ENCODE peak calls at places on chromosomes 4 and X, in nine cellular contexts. T is NCI-H2029 treated with DMSO at 0.1 percent for 48 hours, P is cardiac muscle cell, R is ascending aorta, Y is NCI-H1930, C is RKO, H is NCI-H146, N is lung, K is activated T-cell treated with anti-CD3 and anti-CD28 coated beads for 24 hours. A is an unnamed sample.

GRCh38 chr4:102345795-102346100 is 466 bp upstream of the SLC39A8 start:
- DNase-seq in T (no peak), P (no peak), R (no peak), Y (no peak), C (no peak), H (no peak), N (no peak), K (no peak), A (no peak)

GRCh38 chr4:65344278-65344825 is 325.9 kb downstream of the EPHA5 start:
- DNase-seq in T (no peak), P (no peak), R (no peak), Y (no peak), C (no peak), H (no peak), N (no peak), K (no peak), A (no peak)

GRCh38 chr4:101961144-101961543 is 170.6 kb downstream of the BANK1 start:
- DNase-seq in T (no peak), P (no peak), R (no peak), Y (no peak), C (peak; percentile 35), H (peak; percentile 5), N (no peak), K (no peak), A (no peak)

GRCh38 chrX:45769919-45770582 is 569.4 kb upstream of the DIPK2B start:
- DNase-seq in T (no peak), P (no peak), R (peak; percentile 86), Y (no peak), C (peak; percentile 99), H (no peak), N (peak; percentile 72), K (peak; percentile 23), A (peak; percentile 6)

GRCh38 chr4:26609398-26609797 is 25.5 kb downstream of the TBC1D19 start:
- DNase-seq in T (no peak), P (no peak), R (no peak), Y (no peak), C (no peak), H (no peak), N (no peak), K (no peak), A (no peak)

GRCh38 chrX:7996414-7996813 is 69.2 kb upstream of the PNPLA4 start:
- DNase-seq in T (no peak), P (peak; percentile 65), R (no peak), Y (no peak), C (peak; percentile 61), H (peak; percentile 60), N (no peak), K (no peak), A (no peak)

GRCh38 chr4:185004562-185005208 is 13.6 kb upstream of the HELT start:
- DNase-seq in T (no peak), P (peak; percentile 45), R (no peak), Y (no peak), C (no peak), H (no peak), N (no peak), K (no peak), A (no peak)

GRCh38 chr4:27692098-27692679 is 831.5 kb downstream of the STIM2 start:
- DNase-seq in T (peak; percentile 12), P (peak; percentile 42), R (no peak), Y (no peak), C (peak; percentile 68), H (peak; percentile 47), N (no peak), K (no peak), A (no peak)

GRCh38 chr4:54233128-54233696 is 4.1 kb downstream of the PDGFRA start:
- DNase-seq in T (peak; percentile 50), P (peak; percentile 93), R (peak; percentile 91), Y (peak; percentile 95), C (no peak), H (peak; percentile 93), N (peak; percentile 74), K (peak; percentile 69), A (peak; percentile 64)

GRCh38 chrX:111259559-111259958 is 10.7 kb downstream of the CAPN6 start:
- DNase-seq in T (no peak), P (no peak), R (no peak), Y (no peak), C (no peak), H (no peak), N (no peak), K (no peak), A (no peak)

GRCh38 chrX:8731579-8732395 is at the start of gene ANOS1:
- DNase-seq in T (no peak), P (peak; percentile 92), R (peak; percentile 69), Y (peak; percentile 39), C (no peak), H (peak; percentile 46), N (peak; percentile 80), K (no peak), A (no peak)

GRCh38 chrX:677376-677775 is 46.8 kb downstream of the SHOX start:
- DNase-seq in T (no peak), P (no peak), R (no peak), Y (no peak), C (no peak), H (no peak), N (no peak), K (no peak), A (no peak)

GRCh38 chr4:3026531-3026930 is 47.8 kb downstream of the HTT-AS start:
- DNase-seq in T (no peak), P (no peak), R (no peak), Y (no peak), C (no peak), H (no peak), N (no peak), K (no peak), A (no peak)

GRCh38 chr4:42412251-42412650 is 15.0 kb downstream of the SHISA3 start:
- DNase-seq in T (no peak), P (no peak), R (no peak), Y (no peak), C (no peak), H (no peak), N (no peak), K (no peak), A (no peak)

GRCh38 chrX:153456161-153456560 is 10.3 kb upstream of the TREX2 start:
- DNase-seq in T (no peak), P (no peak), R (no peak), Y (no peak), C (no peak), H (no peak), N (no peak), K (no peak), A (no peak)

GRCh38 chr4:113445286-113445685 is 316.3 kb downstream of the CAMK2D start:
- DNase-seq in T (no peak), P (no peak), R (peak; percentile 89), Y (no peak), C (peak; percentile 60), H (no peak), N (peak; percentile 45), K (no peak), A (no peak)

GRCh38 chrX:19956923-19957322 is 33.9 kb downstream of the BCLAF3 start:
- DNase-seq in T (no peak), P (no peak), R (no peak), Y (no peak), C (no peak), H (no peak), N (no peak), K (no peak), A (no peak)

GRCh38 chr4:85744950-85745349 is 270.0 kb downstream of the ARHGAP24 start:
- DNase-seq in T (no peak), P (no peak), R (no peak), Y (no peak), C (peak; percentile 29), H (no peak), N (no peak), K (no peak), A (no peak)

GRCh38 chr4:14180983-14181601 is 553.6 kb upstream of the BOD1L1 start:
- DNase-seq in T (no peak), P (no peak), R (no peak), Y (no peak), C (no peak), H (peak; percentile 73), N (no peak), K (no peak), A (no peak)

GRCh38 chrX:92232182-92232581 is 453.0 kb downstream of the PCDH11X start:
- DNase-seq in T (no peak), P (peak; percentile 44), R (no peak), Y (no peak), C (peak; percentile 40), H (peak; percentile 0), N (no peak), K (no peak), A (no peak)

GRCh38 chrX:39736219-39737211 is 361.2 kb downstream of the BCOR start:
- DNase-seq in T (peak; percentile 35), P (no peak), R (peak; percentile 95), Y (no peak), C (no peak), H (no peak), N (peak; percentile 61), K (no peak), A (no peak)

GRCh38 chrX:49884290-49884862 is 5.1 kb downstream of the USP27X start:
- DNase-seq in T (peak; percentile 23), P (peak; percentile 62), R (peak; percentile 74), Y (peak; percentile 32), C (peak; percentile 69), H (peak; percentile 69), N (peak; percentile 70), K (peak; percentile 26), A (peak; percentile 16)

GRCh38 chrX:15946783-15947550 is 92.4 kb upstream of the AP1S2 start:
- DNase-seq in T (no peak), P (no peak), R (no peak), Y (no peak), C (peak; percentile 23), H (no peak), N (no peak), K (no peak), A (no peak)

GRCh38 chrX:13734278-13735172 is at the start of the genes OFD1 and TRAPPC2:
- DNase-seq in T (peak; percentile 27), P (peak; percentile 98), R (peak; percentile 98), Y (peak; percentile 85), C (peak; percentile 98), H (peak; percentile 97), N (peak; percentile 95), K (peak; percentile 79), A (peak; percentile 88)

GRCh38 chrX:148501121-148502066 is 977 bp downstream of the AFF2 start:
- DNase-seq in T (no peak), P (peak; percentile 44), R (no peak), Y (no peak), C (no peak), H (peak; percentile 0), N (no peak), K (no peak), A (no peak)

GRCh38 chr4:95599777-95600436 is 51.1 kb upstream of the UNC5C start:
- DNase-seq in T (no peak), P (no peak), R (no peak), Y (no peak), C (no peak), H (no peak), N (no peak), K (no peak), A (no peak)

GRCh38 chr4:177964693-177965168 is 522.5 kb upstream of the AGA start:
- DNase-seq in T (no peak), P (no peak), R (no peak), Y (no peak), C (no peak), H (no peak), N (no peak), K (no peak), A (no peak)

GRCh38 chrX:16797358-16797757 is 11.1 kb downstream of the TXLNG start:
- DNase-seq in T (no peak), P (no peak), R (no peak), Y (no peak), C (no peak), H (no peak), N (no peak), K (no peak), A (no peak)

GRCh38 chrX:24025741-24026402 is 1.1 kb downstream of the KLHL15 start:
- DNase-seq in T (no peak), P (no peak), R (peak; percentile 66), Y (peak; percentile 59), C (peak; percentile 67), H (peak; percentile 69), N (no peak), K (no peak), A (no peak)

GRCh38 chrX:39822133-39822748 is 275.5 kb downstream of the BCOR start:
- DNase-seq in T (no peak), P (no peak), R (no peak), Y (no peak), C (no peak), H (no peak), N (no peak), K (no peak), A (no peak)

GRCh38 chrX:43969504-43970501 is 3.4 kb downstream of the NDP start:
- DNase-seq in T (no peak), P (no peak), R (no peak), Y (no peak), C (no peak), H (no peak), N (no peak), K (no peak), A (no peak)